ENCODE peak calls at places on chromosome 20, in ten cellular contexts. B is astrocyte of the spinal cord, D is fibroblast of lung, A is left ventricle myocardium inferior, V is A549, R is GM12865, Q is brain microvascular endothelial cell, U is AG04450, P is cardiac muscle cell, E is HCT116. S is an unnamed sample.

GRCh38 chr20:41513829-41514228 is 104.3 kb downstream of the CHD6 start:
- DNase-seq in E (no peak), R (no peak), Q (no peak), U (no peak), V (no peak), P (no peak), B (no peak), D (no peak), A (no peak), S (no peak)

GRCh38 chr20:308427-309038 is 11.2 kb downstream of the ZCCHC3 start:
- DNase-seq in U (no peak), E (no peak), A (no peak), B (no peak), P (no peak), D (no peak), R (no peak), Q (no peak), V (no peak), S (no peak)

GRCh38 chr20:48374986-48375715 is 452.6 kb downstream of the PREX1 start:
- DNase-seq in Q (no peak), U (no peak), P (no peak), E (no peak), B (no peak), A (no peak), R (no peak), V (no peak), D (no peak), S (no peak)

GRCh38 chr20:3430376-3431069 is 23.1 kb upstream of the DNAAF9 start:
- DNase-seq in Q (no peak), B (no peak), V (no peak), E (no peak), P (no peak), D (no peak), U (no peak), A (no peak), R (peak; percentile 79), S (no peak)

GRCh38 chr20:63241272-63241671 is 5.6 kb downstream of the BIRC7 start:
- DNase-seq in P (no peak), A (no peak), D (no peak), R (no peak), E (no peak), B (no peak), U (no peak), V (no peak), Q (no peak), S (no peak)

GRCh38 chr20:25239387-25240370 is 8.2 kb upstream of the PYGB start:
- DNase-seq in Q (no peak), D (no peak), E (no peak), A (no peak), B (no peak), R (peak; percentile 22), U (no peak), V (no peak), P (no peak), S (no peak)

GRCh38 chr20:60257671-60258070 is 299.4 kb downstream of the CDH26 start:
- DNase-seq in U (no peak), Q (no peak), V (no peak), A (no peak), P (no peak), R (no peak), B (no peak), E (no peak), D (no peak), S (no peak)

GRCh38 chr20:46993465-46994095 is 98.9 kb downstream of the EYA2 start:
- DNase-seq in R (no peak), Q (no peak), D (no peak), U (no peak), V (no peak), B (no peak), A (no peak), E (no peak), P (no peak), S (no peak)

GRCh38 chr20:31707994-31708744 is 14.5 kb downstream of the BCL2L1 start:
- DNase-seq in R (peak; percentile 44), A (peak; percentile 64), U (no peak), B (no peak), Q (no peak), E (no peak), D (no peak), P (no peak), V (peak; percentile 62), S (peak; percentile 83)

GRCh38 chr20:32780278-32780677 is 18.1 kb downstream of the DNMT3B start:
- DNase-seq in P (no peak), U (no peak), A (no peak), E (no peak), Q (no peak), R (no peak), V (no peak), D (no peak), B (no peak), S (no peak)
- H3K4me3 ChIP-seq in P (no peak overlapping the region), U (no peak overlapping the region), A (no peak overlapping the region), E (no peak overlapping the region), Q (no peak overlapping the region), R (no peak overlapping the region), V (no peak overlapping the region), D (no peak overlapping the region), B (no peak overlapping the region), S (no peak overlapping the region)

DNA sequence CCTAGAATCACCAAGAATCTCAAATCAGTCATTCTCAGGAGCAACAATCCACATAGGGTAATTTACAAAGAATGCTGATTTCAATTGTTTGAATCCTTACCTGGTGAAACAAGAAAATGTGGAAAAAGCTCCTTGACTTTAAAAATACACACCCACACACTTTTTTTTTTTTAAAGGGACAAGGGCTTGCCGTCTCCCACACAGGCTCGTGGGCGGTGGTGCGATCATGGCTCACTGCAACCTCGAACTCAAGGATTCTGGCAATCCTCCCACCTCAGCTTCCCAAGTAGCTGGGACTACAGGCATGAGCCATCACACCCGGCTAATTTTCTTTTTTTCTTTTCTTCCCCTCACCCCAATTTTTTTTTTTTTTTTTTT is 30.7 kb downstream of the PARD6B start:
- DNase-seq in U (no peak), B (no peak), P (no peak), D (no peak), R (no peak), V (no peak), A (no peak), Q (no peak), E (no peak), S (no peak)
- H3K4me3 ChIP-seq in U (no peak overlapping the region), B (no peak overlapping the region), P (no peak overlapping the region), D (no peak overlapping the region), R (no peak overlapping the region), V (peak overlapping the region; percentile 4), A (no peak overlapping the region), Q (no peak overlapping the region), E (peak overlapping the region; percentile 21), S (no peak overlapping the region)

GRCh38 chr20:35232575-35232974 is 6.1 kb downstream of the MMP24 start:
- DNase-seq in Q (peak; percentile 50), A (no peak), U (peak; percentile 11), R (no peak), B (peak; percentile 76), E (no peak), P (peak; percentile 23), D (peak; percentile 5), V (no peak), S (no peak)
- H3K4me3 ChIP-seq in Q (no peak overlapping the region), A (no peak overlapping the region), U (no peak overlapping the region), R (no peak overlapping the region), B (no peak overlapping the region), E (no peak overlapping the region), P (no peak overlapping the region), D (no peak overlapping the region), V (no peak overlapping the region), S (no peak overlapping the region)

GRCh38 chr20:22692119-22692475 is 107.7 kb upstream of the FOXA2 start:
- DNase-seq in R (no peak), B (no peak), Q (no peak), U (no peak), V (no peak), E (no peak), P (no peak), A (no peak), D (no peak), S (no peak)
- H3K4me3 ChIP-seq in R (no peak overlapping the region), B (no peak overlapping the region), Q (no peak overlapping the region), U (no peak overlapping the region), V (no peak overlapping the region), E (peak overlapping the region; percentile 29), P (no peak overlapping the region), A (peak overlapping the region; percentile 34), D (no peak overlapping the region), S (no peak overlapping the region)